ENCODE peak calls at places on chromosomes 5 and 9, in four cellular contexts. S is heart left ventricle, N is spleen, H is ovary. Z is an unnamed sample.
A peak's percentile ranks its signal among the peaks of the same experiment; 100 is the strongest.

GRCh38 chr9:136169495-136169894 is 35.4 kb downstream of the LHX3 start:
- DNase-seq in N (no peak), H (no peak), S (no peak), Z (no peak)

GRCh38 chr5:104859437-104859836 is 1296.8 kb upstream of the NUDT12 start:
- DNase-seq in S (no peak), N (no peak), H (no peak), Z (no peak)

GRCh38 chr5:139422307-139422893 is 16.9 kb downstream of the DNAJC18 start:
- DNase-seq in N (no peak), H (no peak), S (no peak), Z (peak; percentile 68)

GRCh38 chr9:35771943-35772342 is 17.9 kb upstream of the MSMP start:
- DNase-seq in H (no peak), N (no peak), S (no peak), Z (no peak)

GRCh38 chr5:157870837-157871834 is 12.2 kb upstream of the CLINT1 start:
- DNase-seq in N (no peak), H (no peak), S (no peak), Z (peak; percentile 18)

GRCh38 chr9:131654857-131655577 is 84.9 kb downstream of the RAPGEF1 start:
- DNase-seq in N (no peak), H (no peak), S (no peak), Z (peak; percentile 72)

GRCh38 chr9:128704356-128704670 is 2.0 kb downstream of the PKN3 start:
- DNase-seq in H (peak; percentile 27), N (no peak), S (no peak), Z (peak; percentile 83)

GRCh38 chr5:40853632-40854192 is 12.5 kb downstream of the CARD6 start:
- DNase-seq in N (no peak), S (no peak), H (no peak), Z (no peak)

GRCh38 chr9:90423661-90424193 is 218.9 kb downstream of the DIRAS2 start:
- DNase-seq in N (no peak), S (no peak), H (no peak), Z (no peak)

GRCh38 chr5:172852490-172853354 is 18.7 kb downstream of the ERGIC1 start:
- DNase-seq in S (no peak), H (peak; percentile 31), N (no peak), Z (no peak)

GRCh38 chr5:16866220-16866619 is 69.9 kb downstream of the MYO10 start:
- DNase-seq in N (no peak), S (no peak), H (no peak), Z (no peak)

GRCh38 chr9:4596165-4596922 is 65.8 kb upstream of the PLPP6 start:
- DNase-seq in N (no peak), S (no peak), H (no peak), Z (no peak)

GRCh38 chr9:107127608-107128007 is 155.5 kb upstream of the RAD23B start:
- DNase-seq in H (no peak), N (no peak), S (no peak), Z (no peak)

GRCh38 chr5:107719207-107719606 is 48.5 kb upstream of the EFNA5 start:
- DNase-seq in S (no peak), H (no peak), N (no peak), Z (no peak)

GRCh38 chr9:97928968-97929604 is 6.8 kb upstream of the TRMO start:
- DNase-seq in N (no peak), H (no peak), S (no peak), Z (no peak)

GRCh38 chr9:6667633-6668280 is 22.2 kb upstream of the GLDC start:
- DNase-seq in S (no peak), N (no peak), H (no peak), Z (no peak)
- TF ChIP-seq CTCF in S (peak; percentile 25), N (peak; percentile 42), H (no peak), Z (no peak)

GRCh38 chr9:34636791-34637355 is 714 bp downstream of the SIGMAR1 start:
- DNase-seq in H (no peak), N (no peak), S (no peak), Z (no peak)

GRCh38 chr9:34638138-34638445 is 505 bp upstream of the SIGMAR1 start:
- DNase-seq in S (no peak), H (no peak), N (no peak), Z (no peak)

GRCh38 chr9:34634551-34634945 is 3.0 kb downstream of the SIGMAR1 start:
- DNase-seq in S (no peak), H (no peak), N (no peak), Z (no peak)

GRCh38 chr9:34635556-34635955 is 2.0 kb downstream of the SIGMAR1 start:
- DNase-seq in N (no peak), H (no peak), S (no peak), Z (no peak)

GRCh38 chr9:34637356-34638137 is at the start of gene SIGMAR1:
- DNase-seq in H (peak; percentile 95), N (peak; percentile 98), S (peak; percentile 95), Z (peak; percentile 99)
- TF ChIP-seq POLR2A in H (peak; percentile 81), N (no peak), S (peak; percentile 86), Z (no peak)

GRCh38 chr5:91311697-91312501 is 71.2 kb downstream of the ARRDC3 start:
- DNase-seq in S (peak; percentile 55), H (peak; percentile 82), N (peak; percentile 84), Z (peak; percentile 81)

GRCh38 chr5:91311168-91311696 is 71.9 kb downstream of the ARRDC3 start:
- DNase-seq in N (peak; percentile 74), S (no peak), H (no peak), Z (no peak)

GRCh38 chr5:91307023-91307422 is 76.1 kb downstream of the ARRDC3 start:
- DNase-seq in S (peak; percentile 35), H (peak; percentile 63), N (no peak), Z (peak; percentile 63)

GRCh38 chr5:91312698-91313097 is 70.4 kb downstream of the ARRDC3 start:
- DNase-seq in S (no peak), H (no peak), N (no peak), Z (no peak)
- H3K4me3 ChIP-seq in S (no peak overlapping the region), H (no peak overlapping the region), N (no peak overlapping the region), Z (no peak overlapping the region)

GRCh38 chr9:92636627-92637026 is 33.3 kb downstream of the IPPK start:
- DNase-seq in S (no peak), N (peak; percentile 38), H (peak; percentile 23), Z (peak; percentile 77)
- TF ChIP-seq CTCF in S (no peak), N (no peak), H (no peak), Z (no peak)

GRCh38 chr5:1826235-1826980 is 25.2 kb downstream of the NDUFS6 start:
- DNase-seq in N (peak; percentile 69), H (no peak), S (no peak), Z (peak; percentile 74)

GRCh38 chr5:1824109-1824821 is 23.1 kb downstream of the NDUFS6 start:
- DNase-seq in H (no peak), N (peak; percentile 45), S (no peak), Z (peak; percentile 71)

GRCh38 chr5:1824903-1825841 is 24.0 kb downstream of the NDUFS6 start:
- DNase-seq in H (no peak), S (no peak), N (peak; percentile 71), Z (no peak)

GRCh38 chr5:1830571-1831228 is 29.5 kb downstream of the NDUFS6 start:
- DNase-seq in N (peak; percentile 50), H (no peak), S (no peak), Z (no peak)

GRCh38 chr5:1827410-1828397 is 26.5 kb downstream of the NDUFS6 start:
- DNase-seq in S (no peak), N (peak; percentile 71), H (no peak), Z (no peak)
- TF ChIP-seq POLR2A in S (no peak), N (no peak), H (no peak), Z (no peak)

GRCh38 chr9:95017062-95017461 is 290.6 kb downstream of the AOPEP start:
- DNase-seq in S (no peak), H (no peak), N (no peak), Z (no peak)

GRCh38 chr9:95015569-95015968 is 289.1 kb downstream of the AOPEP start:
- DNase-seq in H (no peak), S (no peak), N (no peak), Z (no peak)

GRCh38 chr9:95018099-95018927 is 291.8 kb downstream of the AOPEP start:
- DNase-seq in N (no peak), S (peak; percentile 48), H (no peak), Z (no peak)

GRCh38 chr9:95014917-95015316 is 288.4 kb downstream of the AOPEP start:
- DNase-seq in N (no peak), S (no peak), H (no peak), Z (no peak)

GRCh38 chr9:95017661-95018060 is 291.2 kb downstream of the AOPEP start:
- DNase-seq in N (no peak), H (no peak), S (no peak), Z (no peak)
- H3K4me3 ChIP-seq in N (no peak overlapping the region), H (no peak overlapping the region), S (no peak overlapping the region), Z (no peak overlapping the region)